ENCODE peak calls at places on chromosomes 11 and 22, in four cellular contexts. F, C, D and T are unnamed samples.

GRCh38 chr22:50059185-50059880 is 1.2 kb upstream of the TTLL8 start:
- DNase-seq in F (no peak), C (no peak), D (peak), T (peak)

GRCh38 chr11:62501432-62501891 is 45.1 kb downstream of the AHNAK start:
- DNase-seq in F (no peak), C (no peak), D (no peak), T (no peak)

GRCh38 chr11:10351768-10352641 is 47.1 kb downstream of the ADM start:
- DNase-seq in F (no peak), C (no peak), D (peak), T (no peak)

GRCh38 chr11:57325735-57326048 is 940 bp upstream of the TNKS1BP1 start:
- DNase-seq in F (no peak), C (no peak), D (no peak), T (no peak)

GRCh38 chr11:12229450-12230229 is 119.2 kb downstream of the MICAL2 start:
- DNase-seq in F (no peak), C (no peak), D (no peak), T (no peak)

GRCh38 chr22:30841264-30841663 is 127.3 kb downstream of the MORC2 start:
- DNase-seq in F (no peak), C (no peak), D (no peak), T (no peak)

GRCh38 chr11:113376156-113376555 is 11.4 kb upstream of the ANKK1 start:
- DNase-seq in F (no peak), C (no peak), D (no peak), T (no peak)

GRCh38 chr11:36463781-36464180 is 46.3 kb downstream of the TRAF6 start:
- DNase-seq in F (no peak), C (no peak), D (no peak), T (no peak)

GRCh38 chr22:47296405-47297260 is 534.2 kb downstream of the TBC1D22A start:
- DNase-seq in F (no peak), C (no peak), D (no peak), T (peak)

GRCh38 chr11:60916669-60917206 is 2.8 kb downstream of the TMEM109 start:
- DNase-seq in F (no peak), C (no peak), D (no peak), T (no peak)

GRCh38 chr11:20647976-20648565 is 21.3 kb upstream of the NELL1 start:
- DNase-seq in F (peak), C (peak), D (no peak), T (peak)

GRCh38 chr22:20060700-20061480 is 19.2 kb upstream of the DGCR8 start:
- DNase-seq in F (no peak), C (no peak), D (no peak), T (peak)

GRCh38 chr22:26587991-26588613 is 1.8 kb downstream of the TPST2 start:
- DNase-seq in F (no peak), C (no peak), D (no peak), T (no peak)

GRCh38 chr22:41252365-41252764 is 11.6 kb upstream of the CHADL start:
- DNase-seq in F (no peak), C (no peak), D (no peak), T (no peak)

GRCh38 chr11:101323997-101324396 is 194.4 kb upstream of the PGR start:
- DNase-seq in F (no peak), C (no peak), D (no peak), T (no peak)

GRCh38 chr22:23424031-23424430 is 156.1 kb downstream of the IGLL1 start:
- DNase-seq in F (no peak), C (no peak), D (no peak), T (no peak)

GRCh38 chr11:73538381-73538872 is 59.5 kb downstream of the FAM168A start:
- DNase-seq in F (peak), C (no peak), D (peak), T (no peak)

GRCh38 chr11:3225826-3226750 is 6.1 kb downstream of the MRGPRE start:
- DNase-seq in F (no peak), C (no peak), D (no peak), T (no peak)

GRCh38 chr11:34640050-34640971 is 19.4 kb downstream of the EHF start:
- DNase-seq in F (no peak), C (no peak), D (no peak), T (no peak)

GRCh38 chr11:96050435-96051182 is 126.7 kb upstream of the MTMR2 start:
- DNase-seq in F (no peak), C (no peak), D (no peak), T (no peak)

GRCh38 chr22:22380098-22381030 is 128.2 kb downstream of the ZNF280B start:
- DNase-seq in F (no peak), C (no peak), D (no peak), T (peak)

GRCh38 chr11:43576834-43577521 is 103.6 kb upstream of the HSD17B12 start:
- DNase-seq in F (no peak), C (peak), D (no peak), T (peak)

DNA sequence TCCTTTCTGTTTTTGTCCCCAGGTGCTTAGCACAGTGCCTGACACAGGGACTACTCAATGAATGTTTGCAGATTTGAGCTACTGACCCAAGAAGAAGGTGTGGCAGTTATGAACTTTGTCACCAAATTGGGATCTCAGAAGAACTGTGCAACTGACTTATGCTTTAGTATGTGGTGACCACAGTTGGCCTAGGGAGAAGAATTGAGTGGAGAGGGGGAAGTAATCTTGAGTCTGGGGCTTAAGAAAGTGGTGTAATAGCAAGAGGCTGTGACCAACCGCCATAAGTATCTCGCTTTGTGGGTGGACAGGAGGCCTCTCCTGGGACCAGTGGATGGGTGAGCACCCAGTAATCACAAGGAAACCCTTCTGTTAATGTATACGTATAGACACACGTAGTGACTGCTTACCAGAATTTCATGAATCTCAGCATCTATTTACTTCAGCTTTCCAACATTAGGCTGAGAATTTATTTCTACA is 12.7 kb upstream of the IL10RA start:
- DNase-seq in F (no peak), C (no peak), D (no peak), T (peak)
- TF ChIP-seq EGR1 in F (no peak), C (no peak), D (no peak), T (no peak)

GRCh38 chr11:132874638-132875037 is 657.7 kb downstream of the OPCML start:
- DNase-seq in F (no peak), C (no peak), D (no peak), T (no peak)
- TF ChIP-seq JUND in F (no peak), C (no peak), D (no peak), T (no peak)

GRCh38 chr11:72058416-72059034 is 21.8 kb downstream of the NUMA1 start:
- DNase-seq in F (no peak), C (no peak), D (no peak), T (no peak)
- TF ChIP-seq ZNF274 in F (no peak), C (no peak), D (no peak), T (no peak)

GRCh38 chr22:42785706-42786499 is 65.2 kb upstream of the A4GALT start:
- DNase-seq in F (no peak), C (no peak), D (no peak), T (no peak)

GRCh38 chr22:42777126-42777525 is 56.5 kb upstream of the A4GALT start:
- DNase-seq in F (no peak), C (no peak), D (no peak), T (no peak)

GRCh38 chr22:42780070-42780540 is 59.4 kb upstream of the A4GALT start:
- DNase-seq in F (peak), C (peak), D (peak), T (peak)
- TF ChIP-seq EGR1 in F (no peak), C (no peak), D (no peak), T (no peak)

GRCh38 chr22:45162531-45162930 is 1.2 kb upstream of the NUP50 start:
- DNase-seq in F (no peak), C (no peak), D (no peak), T (no peak)

GRCh38 chr22:45163074-45163416 is 680 bp upstream of the NUP50 start:
- DNase-seq in F (no peak), C (no peak), D (no peak), T (peak)

GRCh38 chr22:45157907-45158306 is 5.8 kb upstream of the NUP50 start:
- DNase-seq in F (no peak), C (no peak), D (no peak), T (no peak)

GRCh38 chr22:45163417-45164216 is at the start of gene NUP50:
- DNase-seq in F (peak), C (peak), D (peak), T (peak)

DNA sequence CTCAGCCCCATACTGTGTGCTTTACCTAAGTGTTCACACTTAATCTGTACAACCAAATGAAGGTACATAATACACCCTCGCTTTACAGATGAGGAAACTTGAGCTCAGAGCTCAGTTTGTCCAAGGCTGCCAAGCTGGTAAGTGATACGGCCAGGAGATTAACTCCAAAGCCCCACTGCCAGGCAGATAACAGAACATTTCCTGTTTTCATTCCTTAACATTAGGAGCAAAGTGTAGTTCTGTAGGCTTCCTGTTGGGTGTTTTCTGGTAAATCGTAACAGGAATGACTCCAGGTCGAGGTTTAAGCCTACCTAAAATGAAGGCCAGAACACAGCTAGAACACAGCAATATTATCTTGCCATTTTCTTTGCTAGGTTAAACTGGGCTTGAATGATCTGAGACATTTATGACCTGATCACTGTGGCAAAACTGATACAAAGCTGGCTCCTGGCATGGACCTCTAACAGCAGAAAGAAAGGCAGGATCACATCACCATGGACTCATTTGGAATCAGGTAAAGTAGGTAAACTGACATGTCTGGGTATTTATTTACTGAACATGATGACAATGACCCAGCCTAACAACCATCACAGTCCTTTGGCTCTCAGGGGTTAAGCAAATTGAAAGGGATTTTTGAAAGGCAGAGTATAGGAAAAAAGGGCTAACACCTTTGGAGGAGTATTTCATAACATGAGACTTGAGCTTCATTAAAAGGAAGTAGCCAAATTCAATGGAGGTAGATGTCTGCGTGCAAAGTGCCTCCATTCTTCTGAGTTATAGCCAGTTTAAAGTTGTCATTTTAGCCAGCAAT is 3.9 kb upstream of the NUP50 start:
- DNase-seq in F (no peak), C (no peak), D (no peak), T (no peak)
- TF ChIP-seq JUND in F (no peak), C (no peak), D (no peak), T (no peak)

DNA sequence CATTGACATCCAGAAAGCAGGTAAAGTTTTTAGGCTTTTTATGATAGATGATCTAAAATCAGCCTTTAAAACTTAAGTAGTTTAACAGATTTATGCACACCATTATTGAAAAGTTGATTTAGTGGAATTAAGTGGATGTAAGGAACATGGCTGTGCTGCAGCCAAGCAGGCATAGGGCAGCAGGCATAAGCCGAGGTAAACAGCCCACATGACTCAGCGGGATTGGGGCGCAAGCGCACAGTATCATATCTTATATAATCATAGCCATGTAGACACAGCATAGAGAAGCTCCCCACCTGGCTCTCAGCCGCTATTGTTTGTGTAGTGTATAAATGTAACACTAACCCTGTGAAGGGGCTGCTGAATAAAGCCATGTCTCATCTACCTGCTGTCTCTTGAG is 157.5 kb downstream of the WNT11 start:
- DNase-seq in F (no peak), C (peak), D (no peak), T (no peak)
- TF ChIP-seq ZNF274 in F (no peak), C (no peak), D (no peak), T (no peak)

DNA sequence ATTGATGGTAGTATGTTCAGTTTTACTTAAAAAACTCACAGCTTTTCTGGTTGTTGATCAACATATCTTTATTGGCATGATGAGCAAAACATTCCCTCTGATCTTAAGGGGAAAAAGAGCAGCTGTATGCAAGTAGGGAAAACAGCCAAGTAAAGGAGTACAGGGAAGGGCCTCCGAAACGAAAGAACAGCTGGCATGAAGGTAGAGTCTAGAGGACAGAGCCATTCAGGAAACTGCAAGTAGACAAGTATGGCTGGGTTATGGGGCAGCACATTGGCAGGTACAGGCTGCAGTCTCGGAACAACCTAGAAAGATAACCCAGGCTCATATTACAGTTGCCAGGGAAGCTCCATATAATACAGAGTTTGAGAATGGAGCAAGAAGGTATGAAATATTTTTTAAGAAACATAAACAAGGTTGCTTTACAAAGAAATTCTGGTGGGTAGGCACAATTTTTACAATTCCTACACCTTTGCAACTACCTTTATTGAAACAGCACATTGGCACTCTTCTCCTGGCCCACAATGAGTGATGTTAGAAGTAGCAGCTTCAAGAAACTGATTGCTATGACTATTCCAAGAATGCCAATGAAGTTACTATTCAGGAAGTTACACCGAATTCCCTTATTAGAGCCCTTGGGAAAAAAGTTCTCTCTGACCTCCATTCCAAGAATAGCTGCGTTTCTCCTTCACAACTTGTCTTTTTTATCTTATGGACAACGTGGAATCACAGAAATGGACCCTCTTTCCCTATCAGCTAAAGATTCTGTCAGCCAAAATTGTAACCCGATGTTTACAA is 45.2 kb downstream of the LGR4 start:
- DNase-seq in F (no peak), C (no peak), D (no peak), T (no peak)
- TF ChIP-seq EGR1 in F (no peak), C (no peak), D (no peak), T (no peak)

GRCh38 chr22:32083000-32083399 is 39.9 kb downstream of the SLC5A1 start:
- DNase-seq in F (no peak), C (no peak), D (no peak), T (no peak)
- TF ChIP-seq JUND in F (no peak), C (no peak), D (no peak), T (no peak)

GRCh38 chr22:37032535-37033460 is 13.3 kb downstream of the MPST start:
- DNase-seq in F (no peak), C (no peak), D (no peak), T (no peak)
- TF ChIP-seq ZNF274 in F (no peak), C (no peak), D (no peak), T (no peak)